ENCODE peak calls at places on chromosomes 11 and 22, in six cellular contexts. G, E, Q, K, T and R are unnamed samples. For H3K27me3 and H3K4me1, the result is how much of the 10 kb centered on the place peaks cover.

GRCh38 chr11:108221401-108221800 is 1.0 kb downstream of the NPAT start:
- DNase-seq in G (no peak), E (no peak), Q (no peak), K (no peak), T (no peak), R (no peak)

GRCh38 chr11:112222303-112222702 is 3.9 kb upstream of the PTS start:
- DNase-seq in G (no peak), E (no peak), Q (no peak), K (no peak), T (no peak), R (no peak)

GRCh38 chr22:46370584-46371373 is 35.3 kb downstream of the TRMU start:
- DNase-seq in G (no peak), E (no peak), Q (no peak), K (no peak), T (no peak), R (peak)

GRCh38 chr22:32926600-32926999 is 125.1 kb downstream of the TIMP3 start:
- DNase-seq in G (peak), E (no peak), Q (no peak), K (no peak), T (no peak), R (no peak)

GRCh38 chr22:50289151-50289941 is 18.1 kb downstream of the PLXNB2 start:
- DNase-seq in G (no peak), E (no peak), Q (no peak), K (no peak), T (no peak), R (no peak)

GRCh38 chr22:36369922-36370781 is 17.6 kb downstream of the MYH9 start:
- DNase-seq in G (no peak), E (peak), Q (peak), K (no peak), T (no peak), R (no peak)

GRCh38 chr11:422249-422656 is 7.5 kb upstream of the SIGIRR start:
- DNase-seq in G (no peak), E (no peak), Q (no peak), K (no peak), T (no peak), R (no peak)

GRCh38 chr11:118305726-118306125 is 1.2 kb downstream of the CD3E start:
- DNase-seq in G (no peak), E (no peak), Q (no peak), K (no peak), T (no peak), R (no peak)

GRCh38 chr11:100825610-100826009 is 138.5 kb downstream of the ARHGAP42 start:
- DNase-seq in G (no peak), E (no peak), Q (no peak), K (no peak), T (no peak), R (no peak)

GRCh38 chr11:36793542-36793926 is 195.5 kb upstream of the RAG2 start:
- DNase-seq in G (no peak), E (no peak), Q (no peak), K (no peak), T (no peak), R (no peak)
- TF ChIP-seq CTCF in G (peak), E (no peak), Q (no peak), K (no peak), T (peak), R (no peak)

GRCh38 chr22:39939830-39940229 is 20.4 kb upstream of the TMA7B start:
- DNase-seq in G (no peak), E (no peak), Q (no peak), K (no peak), T (no peak), R (no peak)
- H3K27me3 ChIP-seq in G (under half), E (under half), Q (under half), K (under half), T (under half), R (under half)

GRCh38 chr11:33060271-33060670 is 20.9 kb downstream of the TCP11L1 start:
- DNase-seq in G (no peak), E (no peak), Q (no peak), K (no peak), T (no peak), R (no peak)

GRCh38 chr11:33063326-33063775 is 24.0 kb downstream of the TCP11L1 start:
- DNase-seq in G (no peak), E (no peak), Q (no peak), K (no peak), T (no peak), R (no peak)

GRCh38 chr11:33055361-33055760 is 16.0 kb downstream of the TCP11L1 start:
- DNase-seq in G (no peak), E (no peak), Q (no peak), K (no peak), T (no peak), R (no peak)

GRCh38 chr11:33062137-33062536 is 22.8 kb downstream of the TCP11L1 start:
- DNase-seq in G (no peak), E (no peak), Q (no peak), K (no peak), T (no peak), R (no peak)

DNA sequence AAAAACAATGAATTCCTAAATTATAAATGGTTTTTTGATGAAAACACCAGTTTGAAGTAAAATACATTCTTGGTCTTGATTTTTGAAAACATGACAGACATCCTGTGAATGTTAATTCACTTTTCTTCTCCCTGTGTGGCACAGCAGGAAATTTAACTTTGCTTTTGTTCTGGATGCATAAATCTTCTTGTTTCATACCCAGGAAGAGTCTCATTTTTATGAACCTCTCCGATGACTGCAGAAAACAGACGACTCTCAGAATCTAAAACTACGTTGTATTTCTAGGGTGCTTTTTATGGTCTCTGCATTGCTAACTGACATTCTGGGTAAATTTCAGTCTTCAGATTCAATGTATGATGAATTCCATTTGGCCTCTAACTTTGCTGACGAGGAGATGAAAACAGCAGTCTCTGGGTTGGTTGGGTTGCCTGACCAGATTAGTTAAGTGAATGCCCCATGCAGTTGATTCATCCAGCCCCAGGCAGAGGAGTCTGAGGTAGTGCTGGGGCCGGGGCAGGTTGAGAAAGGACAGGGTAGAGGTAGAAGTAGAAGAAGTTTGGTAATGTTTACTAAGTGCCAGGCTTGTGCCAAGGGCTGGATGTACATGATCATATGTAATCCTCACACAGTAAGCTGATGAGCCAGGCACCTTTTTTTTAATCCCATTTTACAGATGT is 20.1 kb downstream of the TCP11L1 start:
- DNase-seq in G (no peak), E (no peak), Q (no peak), K (no peak), T (no peak), R (no peak)
- H3K4me1 ChIP-seq in G (under half), E (under half), Q (under half), K (under half), T (under half), R (under half)

GRCh38 chr11:28466506-28466905 is 358.3 kb downstream of the METTL15 start:
- DNase-seq in G (no peak), E (no peak), Q (no peak), K (no peak), T (no peak), R (no peak)

GRCh38 chr11:28476053-28476452 is 367.9 kb downstream of the METTL15 start:
- DNase-seq in G (no peak), E (no peak), Q (no peak), K (no peak), T (no peak), R (no peak)

GRCh38 chr11:28472904-28473303 is 364.7 kb downstream of the METTL15 start:
- DNase-seq in G (no peak), E (no peak), Q (no peak), K (no peak), T (no peak), R (no peak)

GRCh38 chr11:28464252-28464867 is 356.2 kb downstream of the METTL15 start:
- DNase-seq in G (no peak), E (no peak), Q (no peak), K (no peak), T (no peak), R (no peak)

GRCh38 chr11:28470180-28470579 is 362.0 kb downstream of the METTL15 start:
- DNase-seq in G (no peak), E (no peak), Q (no peak), K (no peak), T (no peak), R (no peak)
- TF ChIP-seq CTCF in G (peak), E (no peak), Q (no peak), K (no peak), T (no peak), R (no peak)